ENCODE peak calls at places on chromosomes 1 and 21, in four cellular contexts. Y is K562, J is HepG2, H is HCT116. S is an unnamed sample.
A peak's percentile ranks its signal among the peaks of the same experiment; 100 is the strongest.

GRCh38 chr1:21946836-21947587 is 9.9 kb upstream of the HSPG2 start:
- DNase-seq in Y (no peak), H (no peak), J (peak; percentile 72), S (no peak)

GRCh38 chr1:156385534-156386031 is 16.6 kb downstream of the RHBG start:
- DNase-seq in J (peak; percentile 55), Y (peak; percentile 74), H (peak; percentile 38), S (no peak)

GRCh38 chr1:37914719-37915483 is 32.0 kb downstream of the INPP5B start:
- DNase-seq in Y (no peak), J (peak; percentile 68), H (no peak), S (no peak)

GRCh38 chr1:98897046-98897445 is 107.6 kb downstream of the PLPPR5 start:
- DNase-seq in Y (no peak), J (no peak), H (no peak), S (no peak)

GRCh38 chr1:164767257-164768044 is 208.5 kb downstream of the PBX1 start:
- DNase-seq in J (no peak), Y (no peak), H (no peak), S (no peak)

GRCh38 chr21:32437729-32438128 is 25.2 kb downstream of the EVA1C start:
- DNase-seq in J (no peak), Y (no peak), H (no peak), S (no peak)

GRCh38 chr21:38310619-38311018 is 53.8 kb downstream of the KCNJ15 start:
- DNase-seq in J (no peak), H (no peak), Y (no peak), S (no peak)

GRCh38 chr21:17461582-17461981 is 51.3 kb upstream of the CXADR start:
- DNase-seq in H (no peak), J (peak; percentile 74), Y (no peak), S (no peak)

GRCh38 chr1:42747125-42747524 is 7.1 kb upstream of the CLDN19 start:
- DNase-seq in Y (peak; percentile 43), H (no peak), J (no peak), S (no peak)

GRCh38 chr1:101236546-101237228 is at the start of gene S1PR1:
- DNase-seq in H (no peak), J (no peak), Y (no peak), S (peak; percentile 28)

GRCh38 chr1:217067642-217068041 is 344.4 kb upstream of the ESRRG start:
- DNase-seq in Y (no peak), J (no peak), H (no peak), S (peak; percentile 3)

GRCh38 chr1:150066838-150067183 is 765 bp upstream of the VPS45 start:
- DNase-seq in J (no peak), H (no peak), Y (peak; percentile 72), S (peak; percentile 12)

GRCh38 chr1:206979379-206980043 is 9.3 kb upstream of the FCAMR start:
- DNase-seq in H (peak; percentile 7), J (peak; percentile 40), Y (peak; percentile 68), S (no peak)

GRCh38 chr1:217275617-217276398 is 355.1 kb downstream of the GPATCH2 start:
- DNase-seq in H (no peak), Y (no peak), J (no peak), S (no peak)

GRCh38 chr1:243301059-243301458 is 45.2 kb downstream of the SDCCAG8 start:
- DNase-seq in H (no peak), J (no peak), Y (no peak), S (no peak)

GRCh38 chr1:177351361-177352108 is 180.8 kb downstream of the BRINP2 start:
- DNase-seq in Y (no peak), H (no peak), J (no peak), S (no peak)

GRCh38 chr1:111593403-111594127 is 26.0 kb upstream of the RAP1A start:
- DNase-seq in J (no peak), Y (no peak), H (no peak), S (no peak)

GRCh38 chr1:113459279-113459678 is 69.0 kb downstream of the MAGI3 start:
- DNase-seq in Y (no peak), J (no peak), H (no peak), S (no peak)

GRCh38 chr1:243513726-243514491 is 258.1 kb downstream of the SDCCAG8 start:
- DNase-seq in Y (no peak), J (no peak), H (no peak), S (no peak)

GRCh38 chr1:79355073-79355472 is 348.5 kb upstream of the ADGRL4 start:
- DNase-seq in J (no peak), H (no peak), Y (no peak), S (no peak)

GRCh38 chr1:203607169-203607873 is 19.3 kb upstream of the ATP2B4 start:
- DNase-seq in J (no peak), Y (peak; percentile 74), H (no peak), S (no peak)

GRCh38 chr1:213982814-213983588 is 4.8 kb upstream of the PROX1 start:
- DNase-seq in J (no peak), H (no peak), Y (no peak), S (no peak)

GRCh38 chr1:65456481-65456880 is 36.0 kb downstream of the LEPR start:
- DNase-seq in H (no peak), Y (no peak), J (no peak), S (no peak)

GRCh38 chr1:65457868-65458267 is 37.4 kb downstream of the LEPR start:
- DNase-seq in H (no peak), Y (no peak), J (no peak), S (no peak)

GRCh38 chr1:65458730-65459396 is 38.4 kb downstream of the LEPR start:
- DNase-seq in Y (no peak), J (no peak), H (no peak), S (no peak)

DNA sequence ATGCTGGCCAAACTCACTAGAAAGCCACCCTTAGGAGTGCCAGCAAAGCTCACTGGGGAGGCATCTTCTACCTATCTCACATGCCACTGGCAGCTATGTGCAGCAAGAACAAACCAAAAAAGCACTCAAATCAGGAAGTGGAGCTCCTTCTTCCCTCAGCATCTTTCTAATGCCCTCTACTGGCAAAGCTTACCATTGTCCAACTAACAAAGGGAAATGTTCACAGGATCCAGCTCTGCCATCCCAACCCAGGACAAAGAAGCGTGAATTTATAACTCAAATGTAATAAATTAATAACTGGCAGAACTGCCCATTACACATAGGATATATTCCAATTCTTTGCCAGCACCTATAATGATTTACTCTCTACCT is 38.9 kb downstream of the LEPR start:
- DNase-seq in J (peak; percentile 35), H (peak; percentile 4), Y (no peak), S (peak; percentile 4)
- TF ChIP-seq ZNF274 in J (no peak), H (no peak), Y (no peak), S (no peak)

GRCh38 chr1:237394263-237394662 is 352.3 kb downstream of the RYR2 start:
- DNase-seq in J (no peak), Y (no peak), H (no peak), S (no peak)
- TF ChIP-seq REST in J (no peak), Y (no peak), H (no peak), S (no peak)

GRCh38 chr21:44890338-44890931 is 16.9 kb upstream of the PTTG1IP start:
- DNase-seq in Y (no peak), J (no peak), H (no peak), S (no peak)

GRCh38 chr21:44887126-44887806 is 13.8 kb upstream of the PTTG1IP start:
- DNase-seq in H (no peak), J (no peak), Y (no peak), S (no peak)

GRCh38 chr21:44889625-44890337 is 16.3 kb upstream of the PTTG1IP start:
- DNase-seq in H (no peak), J (no peak), Y (no peak), S (no peak)

GRCh38 chr21:44887807-44888580 is 14.5 kb upstream of the PTTG1IP start:
- DNase-seq in H (no peak), Y (no peak), J (no peak), S (no peak)

DNA sequence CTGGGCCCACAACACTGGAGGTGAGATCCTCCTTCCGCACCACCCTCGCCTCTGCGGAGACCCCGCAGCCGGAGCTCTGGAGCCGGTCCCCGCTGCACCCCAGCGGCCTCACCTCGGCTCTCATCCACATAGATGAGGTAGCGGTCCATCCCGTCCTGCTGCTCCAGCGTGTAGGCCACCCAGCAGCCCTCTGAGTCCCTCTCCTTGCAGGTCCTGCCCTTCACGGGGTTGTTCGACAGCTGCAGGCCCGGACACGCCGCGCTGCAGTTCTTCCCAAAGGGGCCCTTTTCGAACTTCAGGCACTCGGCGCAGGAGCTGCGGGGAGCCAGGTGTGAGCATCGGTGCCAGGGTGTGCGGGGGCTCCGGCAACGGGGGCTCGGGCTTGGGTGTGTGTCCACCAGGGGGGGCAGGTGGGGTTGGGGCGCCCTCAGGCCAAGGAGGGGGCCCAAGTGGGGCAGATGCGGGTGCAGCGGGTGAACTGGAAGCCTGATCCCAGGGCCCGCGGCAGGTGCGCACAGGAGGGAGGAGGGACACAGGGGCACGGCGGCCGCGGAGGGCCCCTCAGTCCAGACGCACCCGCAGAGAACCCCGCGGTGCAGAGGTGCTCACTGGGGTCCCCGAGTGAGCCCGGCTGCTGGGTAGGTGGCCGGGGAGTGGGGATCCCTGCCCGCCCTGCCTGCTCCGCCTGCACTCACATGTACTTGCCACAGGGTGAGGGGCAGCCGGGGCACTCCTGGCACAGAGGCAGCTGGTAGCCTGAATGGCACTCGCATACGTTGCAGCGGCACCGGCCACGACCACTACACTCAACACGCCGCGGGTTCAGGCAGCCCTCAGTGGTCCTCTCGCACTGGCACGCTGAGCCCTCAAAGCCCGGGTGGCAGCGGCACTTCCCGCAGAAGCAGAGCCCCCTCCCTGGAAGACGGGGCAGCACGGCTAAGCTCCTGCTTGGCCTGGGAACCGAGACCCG is 15.4 kb upstream of the PTTG1IP start:
- DNase-seq in Y (no peak), H (no peak), J (no peak), S (no peak)
- TF ChIP-seq ZNF274 in Y (no peak), H (no peak), J (no peak), S (no peak)

GRCh38 chr1:234507089-234507488 is 28.1 kb upstream of the TARBP1 start:
- DNase-seq in H (no peak), J (no peak), Y (no peak), S (no peak)

GRCh38 chr1:234503193-234504050 is 24.4 kb upstream of the TARBP1 start:
- DNase-seq in Y (no peak), H (no peak), J (no peak), S (no peak)

GRCh38 chr1:234505774-234506114 is 26.8 kb upstream of the TARBP1 start:
- DNase-seq in H (no peak), Y (no peak), J (no peak), S (no peak)

GRCh38 chr1:234502785-234503184 is 23.8 kb upstream of the TARBP1 start:
- DNase-seq in J (no peak), H (no peak), Y (no peak), S (no peak)

GRCh38 chr1:234504969-234505773 is 26.2 kb upstream of the TARBP1 start:
- DNase-seq in J (no peak), Y (peak; percentile 53), H (no peak), S (no peak)
- TF ChIP-seq REST in J (no peak), Y (no peak), H (no peak), S (no peak)

S was measured in GM12878.